ENCODE peak calls at places on chromosomes 13 and 19, in nine cellular contexts. One of them, this sample, is unnamed. For H3K9me3, the result is how much of the 10 kb centered on the place peaks cover.

GRCh38 chr13:113001251-113002140 is 32.5 kb downstream of the MCF2L start:
- DNase-seq in heart left ventricle: peak
- DNase-seq in body of pancreas: peak
- DNase-seq in breast epithelium: no peak
- DNase-seq in IMR-90: peak
- DNase-seq in suprapubic skin: no peak
- DNase-seq in adrenal gland: peak
- DNase-seq in stomach: peak
- DNase-seq in tibial nerve: no peak
- DNase-seq in this sample: no peak

GRCh38 chr13:50322006-50322405 is 306.8 kb downstream of the KCNRG start:
- DNase-seq in heart left ventricle: no peak
- DNase-seq in body of pancreas: no peak
- DNase-seq in breast epithelium: no peak
- DNase-seq in IMR-90: no peak
- DNase-seq in suprapubic skin: no peak
- DNase-seq in adrenal gland: no peak
- DNase-seq in stomach: no peak
- DNase-seq in tibial nerve: no peak
- DNase-seq in this sample: no peak

GRCh38 chr19:39926170-39926755 is 8.2 kb downstream of the FCGBP start:
- DNase-seq in heart left ventricle: no peak
- DNase-seq in body of pancreas: no peak
- DNase-seq in breast epithelium: no peak
- DNase-seq in IMR-90: no peak
- DNase-seq in suprapubic skin: no peak
- DNase-seq in adrenal gland: no peak
- DNase-seq in stomach: peak
- DNase-seq in tibial nerve: no peak
- DNase-seq in this sample: no peak

GRCh38 chr19:29084266-29084665 is 128.7 kb downstream of the UQCRFS1 start:
- DNase-seq in heart left ventricle: no peak
- DNase-seq in body of pancreas: no peak
- DNase-seq in breast epithelium: no peak
- DNase-seq in IMR-90: no peak
- DNase-seq in suprapubic skin: no peak
- DNase-seq in adrenal gland: peak
- DNase-seq in stomach: no peak
- DNase-seq in tibial nerve: no peak
- DNase-seq in this sample: no peak

GRCh38 chr19:5403968-5404640 is 51.1 kb upstream of the ZNRF4 start:
- DNase-seq in heart left ventricle: peak
- DNase-seq in body of pancreas: peak
- DNase-seq in breast epithelium: peak
- DNase-seq in IMR-90: peak
- DNase-seq in suprapubic skin: peak
- DNase-seq in adrenal gland: peak
- DNase-seq in stomach: peak
- DNase-seq in tibial nerve: peak
- DNase-seq in this sample: no peak

GRCh38 chr13:21338651-21339278 is 120.3 kb downstream of the ZDHHC20 start:
- DNase-seq in heart left ventricle: no peak
- DNase-seq in body of pancreas: no peak
- DNase-seq in breast epithelium: no peak
- DNase-seq in IMR-90: no peak
- DNase-seq in suprapubic skin: no peak
- DNase-seq in adrenal gland: no peak
- DNase-seq in stomach: no peak
- DNase-seq in tibial nerve: no peak
- DNase-seq in this sample: no peak

GRCh38 chr13:49956131-49956530 is 20.0 kb upstream of the SPRYD7 start:
- DNase-seq in heart left ventricle: no peak
- DNase-seq in body of pancreas: no peak
- DNase-seq in breast epithelium: no peak
- DNase-seq in IMR-90: no peak
- DNase-seq in suprapubic skin: no peak
- DNase-seq in adrenal gland: no peak
- DNase-seq in stomach: no peak
- DNase-seq in tibial nerve: no peak
- DNase-seq in this sample: no peak

GRCh38 chr19:55358493-55358892 is 4.0 kb upstream of the COX6B2 start:
- DNase-seq in heart left ventricle: no peak
- DNase-seq in body of pancreas: no peak
- DNase-seq in breast epithelium: no peak
- DNase-seq in IMR-90: no peak
- DNase-seq in suprapubic skin: no peak
- DNase-seq in adrenal gland: no peak
- DNase-seq in stomach: no peak
- DNase-seq in tibial nerve: no peak
- DNase-seq in this sample: no peak

GRCh38 chr19:5696196-5697021 is 6.3 kb downstream of the RPL36 start:
- DNase-seq in heart left ventricle: peak
- DNase-seq in body of pancreas: no peak
- DNase-seq in breast epithelium: no peak
- DNase-seq in IMR-90: no peak
- DNase-seq in suprapubic skin: no peak
- DNase-seq in adrenal gland: peak
- DNase-seq in stomach: no peak
- DNase-seq in tibial nerve: no peak
- DNase-seq in this sample: no peak

GRCh38 chr19:14411161-14411560 is 8.0 kb downstream of the DDX39A start:
- DNase-seq in heart left ventricle: no peak
- DNase-seq in body of pancreas: no peak
- DNase-seq in breast epithelium: no peak
- DNase-seq in IMR-90: no peak
- DNase-seq in suprapubic skin: no peak
- DNase-seq in adrenal gland: no peak
- DNase-seq in stomach: no peak
- DNase-seq in tibial nerve: no peak
- DNase-seq in this sample: no peak

GRCh38 chr13:22369840-22370239 is 699.0 kb downstream of the FGF9 start:
- DNase-seq in heart left ventricle: no peak
- DNase-seq in body of pancreas: no peak
- DNase-seq in breast epithelium: no peak
- DNase-seq in IMR-90: no peak
- DNase-seq in suprapubic skin: no peak
- DNase-seq in adrenal gland: no peak
- DNase-seq in stomach: no peak
- DNase-seq in tibial nerve: no peak
- DNase-seq in this sample: no peak
- H3K9me3 ChIP-seq in heart left ventricle: under half
- H3K9me3 ChIP-seq in body of pancreas: under half
- H3K9me3 ChIP-seq in breast epithelium: under half
- H3K9me3 ChIP-seq in IMR-90: under half
- H3K9me3 ChIP-seq in suprapubic skin: under half
- H3K9me3 ChIP-seq in adrenal gland: under half
- H3K9me3 ChIP-seq in stomach: under half
- H3K9me3 ChIP-seq in tibial nerve: under half
- H3K9me3 ChIP-seq in this sample: under half

DNA sequence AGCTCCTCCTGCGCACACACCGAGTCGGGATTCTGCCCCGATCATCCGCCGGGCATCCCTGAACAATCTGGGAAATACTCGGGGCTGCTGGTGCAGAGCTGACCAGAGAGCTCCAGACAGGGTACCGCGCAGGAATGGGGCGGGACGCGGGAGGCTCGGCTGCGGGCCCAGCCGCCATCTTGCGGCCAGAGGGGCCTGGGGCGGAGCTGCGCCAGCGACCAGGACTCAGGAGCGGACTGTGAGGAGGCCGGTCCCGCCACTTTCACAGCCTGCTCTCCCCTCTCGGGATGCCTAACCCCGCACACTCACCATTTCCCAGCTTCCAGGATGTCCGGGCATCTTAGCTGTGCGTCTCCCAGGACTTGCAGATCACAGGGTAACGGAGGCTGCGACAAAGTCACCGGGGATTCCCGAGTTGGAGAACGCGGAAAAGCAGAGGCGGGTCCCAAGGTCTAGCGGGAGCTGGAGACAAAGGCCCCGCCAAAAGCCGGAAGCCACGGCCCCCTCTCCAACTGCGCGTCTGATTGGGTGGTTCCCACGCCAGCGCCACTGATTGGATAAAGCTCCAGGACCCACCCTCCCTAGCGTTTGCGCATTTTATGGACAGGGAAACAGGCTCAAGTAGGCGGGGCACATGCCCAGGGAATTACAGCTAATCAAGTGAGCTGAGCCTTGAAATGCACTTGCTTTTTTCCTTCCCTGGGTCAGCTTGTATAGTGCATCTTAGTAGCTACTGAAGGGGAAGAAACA is 15.8 kb upstream of the ZNF43 start:
- DNase-seq in heart left ventricle: peak
- DNase-seq in body of pancreas: peak
- DNase-seq in breast epithelium: peak
- DNase-seq in IMR-90: peak
- DNase-seq in suprapubic skin: peak
- DNase-seq in adrenal gland: peak
- DNase-seq in stomach: peak
- DNase-seq in tibial nerve: peak
- DNase-seq in this sample: peak
- TF ChIP-seq POLR2A in heart left ventricle: peak
- TF ChIP-seq POLR2A in body of pancreas: peak
- TF ChIP-seq POLR2A in breast epithelium: no peak
- TF ChIP-seq POLR2A in IMR-90: peak
- TF ChIP-seq POLR2A in suprapubic skin: no peak
- TF ChIP-seq POLR2A in adrenal gland: peak
- TF ChIP-seq POLR2A in stomach: no peak
- TF ChIP-seq POLR2A in tibial nerve: no peak
- TF ChIP-seq POLR2A in this sample: peak

GRCh38 chr19:8815780-8816179 is 16.3 kb downstream of the ZNF558 start:
- DNase-seq in heart left ventricle: no peak
- DNase-seq in body of pancreas: no peak
- DNase-seq in breast epithelium: no peak
- DNase-seq in IMR-90: no peak
- DNase-seq in suprapubic skin: no peak
- DNase-seq in adrenal gland: no peak
- DNase-seq in stomach: no peak
- DNase-seq in tibial nerve: no peak
- DNase-seq in this sample: no peak
- H3K9me3 ChIP-seq in heart left ventricle: half or more
- H3K9me3 ChIP-seq in body of pancreas: under half
- H3K9me3 ChIP-seq in breast epithelium: half or more
- H3K9me3 ChIP-seq in IMR-90: half or more
- H3K9me3 ChIP-seq in suprapubic skin: half or more
- H3K9me3 ChIP-seq in adrenal gland: half or more
- H3K9me3 ChIP-seq in stomach: half or more
- H3K9me3 ChIP-seq in tibial nerve: half or more
- H3K9me3 ChIP-seq in this sample: under half

GRCh38 chr19:7871530-7872305 is 2.5 kb downstream of the PRR36 start:
- DNase-seq in heart left ventricle: peak
- DNase-seq in body of pancreas: peak
- DNase-seq in breast epithelium: peak
- DNase-seq in IMR-90: peak
- DNase-seq in suprapubic skin: peak
- DNase-seq in adrenal gland: peak
- DNase-seq in stomach: peak
- DNase-seq in tibial nerve: peak
- DNase-seq in this sample: peak
- TF ChIP-seq POLR2A in heart left ventricle: no peak
- TF ChIP-seq POLR2A in body of pancreas: peak
- TF ChIP-seq POLR2A in breast epithelium: no peak
- TF ChIP-seq POLR2A in IMR-90: no peak
- TF ChIP-seq POLR2A in suprapubic skin: no peak
- TF ChIP-seq POLR2A in adrenal gland: peak
- TF ChIP-seq POLR2A in stomach: no peak
- TF ChIP-seq POLR2A in tibial nerve: no peak
- TF ChIP-seq POLR2A in this sample: no peak

GRCh38 chr19:23222998-23223652 is 27.1 kb downstream of the ZNF724 start:
- DNase-seq in heart left ventricle: no peak
- DNase-seq in body of pancreas: no peak
- DNase-seq in breast epithelium: no peak
- DNase-seq in IMR-90: no peak
- DNase-seq in suprapubic skin: no peak
- DNase-seq in adrenal gland: no peak
- DNase-seq in stomach: no peak
- DNase-seq in tibial nerve: no peak
- DNase-seq in this sample: no peak
- H3K9me3 ChIP-seq in heart left ventricle: half or more
- H3K9me3 ChIP-seq in body of pancreas: under half
- H3K9me3 ChIP-seq in breast epithelium: half or more
- H3K9me3 ChIP-seq in IMR-90: half or more
- H3K9me3 ChIP-seq in suprapubic skin: under half
- H3K9me3 ChIP-seq in adrenal gland: under half
- H3K9me3 ChIP-seq in stomach: under half
- H3K9me3 ChIP-seq in tibial nerve: half or more
- H3K9me3 ChIP-seq in this sample: under half

DNA sequence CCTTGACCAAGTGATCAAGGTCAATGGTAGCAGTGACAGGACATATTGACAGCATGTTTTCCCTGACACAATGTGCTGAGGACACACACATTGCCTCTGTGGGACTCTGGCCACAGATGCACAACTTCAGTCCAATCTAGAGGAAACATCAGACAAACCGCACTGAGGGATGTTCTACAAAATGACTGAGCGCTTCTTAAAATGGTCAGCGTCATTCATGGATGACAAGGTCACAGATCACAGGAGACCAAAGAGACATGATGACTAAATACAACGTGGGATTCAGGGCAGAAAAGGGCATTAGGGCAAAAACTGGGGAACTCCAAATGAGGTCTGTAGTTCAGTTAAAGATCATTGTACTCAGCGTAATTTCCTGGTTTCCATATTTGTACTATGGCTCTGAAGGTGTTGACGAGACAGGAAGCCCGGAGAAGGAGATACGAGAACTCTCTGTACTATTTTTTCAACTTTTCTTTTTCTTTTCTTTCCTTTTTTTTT is 20.6 kb downstream of the PBX4 start:
- DNase-seq in heart left ventricle: no peak
- DNase-seq in body of pancreas: no peak
- DNase-seq in breast epithelium: no peak
- DNase-seq in IMR-90: no peak
- DNase-seq in suprapubic skin: no peak
- DNase-seq in adrenal gland: no peak
- DNase-seq in stomach: no peak
- DNase-seq in tibial nerve: no peak
- DNase-seq in this sample: no peak
- TF ChIP-seq POLR2A in heart left ventricle: no peak
- TF ChIP-seq POLR2A in body of pancreas: no peak
- TF ChIP-seq POLR2A in breast epithelium: no peak
- TF ChIP-seq POLR2A in IMR-90: no peak
- TF ChIP-seq POLR2A in suprapubic skin: no peak
- TF ChIP-seq POLR2A in adrenal gland: no peak
- TF ChIP-seq POLR2A in stomach: no peak
- TF ChIP-seq POLR2A in tibial nerve: no peak
- TF ChIP-seq POLR2A in this sample: no peak

GRCh38 chr19:23527797-23528196 is 132.5 kb upstream of the ZNF91 start:
- DNase-seq in heart left ventricle: no peak
- DNase-seq in body of pancreas: no peak
- DNase-seq in breast epithelium: no peak
- DNase-seq in IMR-90: no peak
- DNase-seq in suprapubic skin: no peak
- DNase-seq in adrenal gland: no peak
- DNase-seq in stomach: no peak
- DNase-seq in tibial nerve: no peak
- DNase-seq in this sample: no peak
- H3K9me3 ChIP-seq in heart left ventricle: under half
- H3K9me3 ChIP-seq in body of pancreas: under half
- H3K9me3 ChIP-seq in breast epithelium: under half
- H3K9me3 ChIP-seq in IMR-90: under half
- H3K9me3 ChIP-seq in suprapubic skin: under half
- H3K9me3 ChIP-seq in adrenal gland: under half
- H3K9me3 ChIP-seq in stomach: under half
- H3K9me3 ChIP-seq in tibial nerve: under half
- H3K9me3 ChIP-seq in this sample: under half